ENCODE peak calls at places on chromosomes 1 and 21, in five cellular contexts. G, Q, J, Y and P are unnamed samples. For H3K36me3, the result is how much of the 10 kb centered on the place peaks cover.

GRCh38 chr1:215397843-215398242 is 169.3 kb upstream of the KCTD3 start:
- DNase-seq in J (no peak), G (no peak), Q (no peak), Y (no peak), P (no peak)

GRCh38 chr1:98276514-98276913 is 355.7 kb upstream of the DPYD start:
- DNase-seq in Q (no peak), Y (no peak), G (no peak), J (no peak), P (no peak)

GRCh38 chr1:205824180-205824579 is 11.2 kb upstream of the SLC41A1 start:
- DNase-seq in G (no peak), Q (no peak), J (no peak), Y (no peak), P (no peak)

GRCh38 chr21:36320421-36321324 is 676 bp downstream of the MORC3 start:
- DNase-seq in J (peak), G (peak), Y (peak), Q (peak), P (no peak)

GRCh38 chr21:26351661-26352060 is 181.1 kb upstream of the APP start:
- DNase-seq in Q (peak), J (no peak), G (no peak), Y (no peak), P (no peak)

GRCh38 chr1:41495171-41495948 is 10.9 kb upstream of the EDN2 start:
- DNase-seq in Q (no peak), G (peak), J (peak), Y (no peak), P (no peak)

GRCh38 chr21:45260191-45260795 is 27.4 kb downstream of the POFUT2 start:
- DNase-seq in J (no peak), Y (no peak), G (no peak), Q (no peak), P (no peak)

GRCh38 chr1:178262101-178262500 is 168.2 kb downstream of the RASAL2 start:
- DNase-seq in Q (peak), Y (no peak), J (no peak), G (peak), P (no peak)

GRCh38 chr1:20074725-20075171 is 4.8 kb downstream of the PLA2G5 start:
- DNase-seq in Q (no peak), G (no peak), Y (peak), J (no peak), P (no peak)

GRCh38 chr1:119633575-119634325 is 14.3 kb downstream of the ZNF697 start:
- DNase-seq in J (no peak), G (no peak), Q (no peak), Y (no peak), P (no peak)

GRCh38 chr1:56908619-56909340 is 54.2 kb downstream of the C8A start:
- DNase-seq in Y (no peak), Q (no peak), G (no peak), J (no peak), P (no peak)

GRCh38 chr1:21859669-21860179 is 47.7 kb downstream of the LDLRAD2 start:
- DNase-seq in Q (no peak), G (no peak), Y (no peak), J (no peak), P (no peak)

GRCh38 chr1:152413909-152414308 is at the start of gene CRNN:
- DNase-seq in Q (no peak), J (no peak), Y (no peak), G (no peak), P (no peak)

GRCh38 chr1:17558541-17558940 is 19.0 kb downstream of the ARHGEF10L start:
- DNase-seq in J (no peak), Q (no peak), Y (no peak), G (no peak), P (no peak)

GRCh38 chr1:64061430-64062104 is 141.9 kb upstream of the UBE2U start:
- DNase-seq in Y (no peak), G (no peak), J (no peak), Q (no peak), P (no peak)

GRCh38 chr1:192550922-192551534 is 24.5 kb upstream of the RGS1 start:
- DNase-seq in G (peak), Y (no peak), Q (peak), J (no peak), P (peak)

GRCh38 chr1:186152227-186152944 is 222.7 kb downstream of the TPR start:
- DNase-seq in Q (peak), G (peak), Y (no peak), J (no peak), P (peak)

GRCh38 chr1:40185951-40186864 is 25.0 kb downstream of the RLF start:
- DNase-seq in G (peak), J (no peak), Q (peak), Y (no peak), P (no peak)

GRCh38 chr1:218547901-218548730 is 203.0 kb downstream of the TGFB2 start:
- DNase-seq in G (no peak), J (no peak), Y (no peak), Q (no peak), P (no peak)

GRCh38 chr1:53349369-53349705 is 21.5 kb upstream of the LRP8 start:
- DNase-seq in J (no peak), G (no peak), Q (no peak), Y (peak), P (no peak)

GRCh38 chr1:3907031-3907534 is 7.0 kb upstream of the C1orf174 start:
- DNase-seq in G (no peak), J (peak), Y (peak), Q (no peak), P (no peak)

GRCh38 chr1:117346206-117346928 is 20.9 kb upstream of the MAN1A2 start:
- DNase-seq in Y (no peak), J (no peak), G (peak), Q (peak), P (no peak)

GRCh38 chr1:243459059-243459458 is 203.2 kb downstream of the SDCCAG8 start:
- DNase-seq in Q (no peak), Y (no peak), J (no peak), G (no peak), P (no peak)

GRCh38 chr1:162036156-162036555 is 12.5 kb upstream of the OLFML2B start:
- DNase-seq in G (no peak), J (no peak), Q (no peak), Y (no peak), P (no peak)

GRCh38 chr1:22166439-22166838 is 23.5 kb upstream of the WNT4 start:
- DNase-seq in G (no peak), Y (no peak), Q (peak), J (no peak), P (no peak)

GRCh38 chr1:52436817-52437216 is 32.4 kb downstream of the PRPF38A start:
- DNase-seq in Q (no peak), Y (no peak), G (no peak), J (no peak), P (no peak)

GRCh38 chr1:203166192-203166940 is 9.3 kb downstream of the MYBPH start:
- DNase-seq in Y (no peak), J (no peak), G (no peak), Q (peak), P (no peak)

GRCh38 chr21:31326478-31327247 is 17.4 kb downstream of the TIAM1 start:
- DNase-seq in Y (no peak), Q (no peak), J (no peak), G (no peak), P (no peak)

GRCh38 chr1:171939730-171940129 is 98.4 kb downstream of the DNM3 start:
- DNase-seq in Y (no peak), Q (no peak), G (no peak), J (no peak), P (no peak)

GRCh38 chr1:24202556-24202955 is 15.5 kb upstream of the IFNLR1 start:
- DNase-seq in G (no peak), J (no peak), Y (no peak), Q (no peak), P (no peak)

GRCh38 chr1:205227584-205228006 is at the start of gene TMCC2:
- DNase-seq in Q (peak), J (peak), Y (peak), G (peak), P (no peak)

GRCh38 chr1:221748981-221749380 is 7.1 kb upstream of the DUSP10 start:
- DNase-seq in G (no peak), Y (no peak), J (no peak), Q (no peak), P (no peak)

GRCh38 chr1:42380617-42381423 is at the start of gene RIMKLA:
- DNase-seq in G (peak), Q (peak), Y (no peak), J (peak), P (no peak)

GRCh38 chr1:99565606-99566289 is 80.2 kb upstream of the PALMD start:
- DNase-seq in Q (peak), G (peak), J (no peak), Y (no peak), P (no peak)

GRCh38 chr1:62962794-62963776 is 179.2 kb downstream of the ATG4C start:
- DNase-seq in J (no peak), Q (peak), G (peak), Y (no peak), P (no peak)

GRCh38 chr21:22575165-22575584 is 1577.0 kb downstream of the NCAM2 start:
- DNase-seq in Y (no peak), G (no peak), Q (no peak), J (no peak), P (no peak)

DNA sequence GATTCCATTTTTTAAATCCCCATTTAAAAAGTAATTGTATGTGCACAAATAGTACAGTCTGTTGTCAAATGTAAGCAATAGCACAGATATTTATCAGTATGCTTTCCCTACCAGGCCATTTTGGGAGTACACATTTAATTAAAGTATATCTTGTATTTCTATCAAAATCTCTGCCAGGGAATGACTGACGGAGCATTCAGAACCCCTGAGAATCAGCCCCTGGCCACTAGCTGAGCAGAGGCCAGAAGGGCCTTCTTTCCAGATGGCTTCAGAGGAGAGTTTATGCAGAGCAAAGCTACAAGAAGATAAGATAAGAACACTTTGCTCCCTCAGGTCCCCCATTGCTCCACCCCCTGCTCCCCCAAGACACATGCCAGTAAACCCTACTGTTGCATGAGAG is 99.9 kb upstream of the PROX1 start:
- DNase-seq in Y (no peak), Q (no peak), J (no peak), G (no peak), P (no peak)
- H3K36me3 ChIP-seq in Y (under half), Q (under half), J (under half), G (under half), P (under half)

GRCh38 chr1:245753807-245754206 is 599.0 kb downstream of the KIF26B start:
- DNase-seq in Q (no peak), Y (no peak), J (no peak), G (no peak), P (no peak)
- H3K36me3 ChIP-seq in Q (under half), Y (under half), J (under half), G (under half), P (under half)

GRCh38 chr1:11951901-11952300 is 17.4 kb downstream of the PLOD1 start:
- DNase-seq in G (no peak), Q (no peak), J (no peak), Y (no peak), P (no peak)

GRCh38 chr1:11960276-11960675 is 20.0 kb upstream of the MFN2 start:
- DNase-seq in G (no peak), J (no peak), Q (no peak), Y (no peak), P (no peak)

GRCh38 chr1:11952455-11953109 is 18.1 kb downstream of the PLOD1 start:
- DNase-seq in Q (no peak), Y (no peak), G (no peak), J (no peak), P (no peak)

GRCh38 chr1:11957891-11958290 is 22.4 kb upstream of the MFN2 start:
- DNase-seq in G (no peak), Q (no peak), J (no peak), Y (no peak), P (no peak)

DNA sequence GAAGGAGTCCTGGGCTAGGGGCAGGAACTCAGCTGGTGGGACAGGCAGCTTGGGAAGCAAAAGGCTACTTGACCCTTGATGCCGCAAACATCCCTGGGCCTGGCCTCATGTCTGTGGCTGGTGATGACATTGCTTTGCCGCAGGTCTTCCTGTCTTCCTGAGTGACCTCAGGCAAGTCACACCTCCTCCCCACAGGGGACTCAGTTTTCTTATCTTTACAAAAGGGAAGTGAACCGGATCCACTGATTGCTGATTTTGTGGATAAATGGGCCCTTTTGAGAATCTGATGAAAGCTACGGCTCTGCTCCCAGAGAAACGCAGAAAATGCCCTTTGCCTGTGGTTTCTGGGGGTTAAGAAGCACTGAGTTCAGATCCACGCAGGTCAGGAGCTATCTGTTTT is 20.7 kb downstream of the PLOD1 start:
- DNase-seq in Q (no peak), G (no peak), Y (no peak), J (no peak), P (no peak)
- H3K36me3 ChIP-seq in Q (under half), G (half or more), Y (half or more), J (half or more), P (under half)

GRCh38 chr1:89112871-89113613 is 12.9 kb downstream of the GBP2 start:
- DNase-seq in Y (no peak), Q (no peak), G (no peak), J (no peak), P (no peak)
- H3K36me3 ChIP-seq in Y (half or more), Q (under half), G (under half), J (half or more), P (under half)

DNA sequence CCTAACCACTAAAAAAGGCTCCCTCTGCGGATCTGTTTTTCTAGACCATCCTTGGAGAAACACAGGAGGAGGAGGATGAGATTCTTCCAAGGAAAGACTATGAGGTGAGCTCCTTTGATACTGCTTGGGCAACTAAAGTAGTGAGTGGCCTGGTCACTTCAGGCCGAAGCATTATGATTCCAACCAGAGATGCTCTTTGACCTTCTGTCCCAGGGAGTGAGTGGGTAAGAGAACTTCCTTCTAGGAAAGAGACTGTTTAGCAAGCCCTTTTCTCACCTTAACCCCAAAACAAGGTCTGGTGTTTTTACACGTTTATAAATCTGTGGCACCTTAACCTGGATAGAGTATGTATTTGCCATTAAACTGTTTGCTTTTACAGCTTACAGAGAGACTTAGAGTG is 1.1 kb downstream of the CLCN6 start:
- DNase-seq in G (no peak), Y (no peak), J (no peak), Q (no peak), P (no peak)
- H3K36me3 ChIP-seq in G (under half), Y (under half), J (under half), Q (under half), P (under half)

DNA sequence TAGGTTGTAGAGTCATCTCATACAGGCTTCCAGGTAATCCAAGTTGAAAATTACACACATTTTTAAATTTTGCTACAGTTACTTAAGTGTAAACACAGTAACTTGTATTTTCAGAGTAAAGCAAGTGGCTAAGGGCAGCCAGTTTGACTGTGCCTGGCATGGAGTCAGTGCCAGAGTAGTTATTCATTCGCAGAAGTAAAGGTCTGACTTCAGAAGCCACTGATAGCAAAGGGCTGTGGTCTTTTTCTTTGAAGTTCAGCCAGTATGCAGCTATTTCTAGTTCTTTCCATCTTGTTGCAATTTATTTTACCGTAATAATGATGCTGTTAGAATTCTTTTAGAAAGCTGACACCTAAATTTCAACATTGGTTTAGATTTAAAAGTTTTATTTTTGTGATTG is 9.4 kb downstream of the TMEM50A start:
- DNase-seq in J (no peak), G (no peak), Q (no peak), Y (no peak), P (no peak)
- H3K36me3 ChIP-seq in J (half or more), G (under half), Q (under half), Y (under half), P (under half)

DNA sequence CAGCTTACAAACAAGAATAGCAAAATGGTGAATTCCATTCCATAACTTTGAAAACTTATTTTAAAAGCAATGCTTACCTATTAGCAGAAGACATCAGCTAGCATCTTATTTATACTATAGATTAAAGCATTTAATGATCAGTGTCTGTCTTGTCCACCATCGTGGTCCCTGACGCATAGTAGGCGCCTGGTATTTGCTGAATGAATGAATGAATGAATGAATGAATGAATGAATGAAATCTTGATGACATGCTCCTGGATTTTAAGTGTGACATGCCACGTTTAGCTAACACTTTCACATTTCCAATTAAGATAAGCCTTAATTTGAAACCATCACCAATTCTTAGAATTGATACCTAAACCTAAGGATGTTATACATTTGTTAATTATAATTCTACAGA is 39.9 kb downstream of the COP1 start:
- DNase-seq in J (no peak), Q (no peak), G (no peak), Y (no peak), P (no peak)
- H3K36me3 ChIP-seq in J (under half), Q (under half), G (under half), Y (under half), P (under half)

DNA sequence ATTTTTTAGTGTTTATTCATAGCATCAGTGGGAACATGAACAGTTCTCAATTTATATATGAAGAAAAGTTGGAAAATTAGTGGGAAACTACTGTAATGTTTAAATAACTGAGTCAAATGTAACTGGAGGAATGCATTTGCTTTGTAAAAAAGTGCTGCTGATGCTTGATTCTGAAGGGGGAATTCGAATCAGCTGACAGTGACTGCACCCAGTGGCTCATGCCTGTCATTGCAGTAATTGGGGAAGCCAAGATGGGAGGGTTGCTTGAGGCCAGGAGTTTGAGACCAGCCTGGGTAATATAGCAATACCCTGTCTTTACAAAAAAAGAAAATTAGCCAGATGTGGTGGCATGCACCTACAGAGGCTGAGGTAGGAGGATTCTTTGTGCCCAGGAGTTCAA is 398.4 kb downstream of the ZP4 start:
- DNase-seq in G (no peak), J (no peak), Y (no peak), Q (no peak), P (no peak)
- H3K36me3 ChIP-seq in G (under half), J (under half), Y (under half), Q (under half), P (under half)